ENCODE peak calls at places on chromosomes 4 and X, in eight cellular contexts. C, A, M, H, V, W, L and E are unnamed samples.

GRCh38 chrX:85517994-85518718 is 138.7 kb upstream of the POF1B start:
- DNase-seq in V (no peak), H (no peak), L (no peak), C (no peak), W (no peak), A (no peak), M (no peak), E (no peak)

GRCh38 chr4:101169044-101170014 is 178.0 kb downstream of the PPP3CA start:
- DNase-seq in V (no peak), C (no peak), H (peak; percentile 83), W (peak; percentile 82), L (peak; percentile 49), M (peak; percentile 48), A (peak; percentile 7), E (peak; percentile 37)

GRCh38 chr4:145480257-145480656 is 1.4 kb upstream of the SMAD1 start:
- DNase-seq in C (no peak), H (peak; percentile 27), W (no peak), V (no peak), L (no peak), A (no peak), M (no peak), E (peak; percentile 29)

GRCh38 chr4:89752932-89753598 is 83.9 kb downstream of the SNCA start:
- DNase-seq in W (no peak), L (no peak), A (no peak), M (peak; percentile 70), H (no peak), V (no peak), C (peak; percentile 47), E (peak; percentile 50)

GRCh38 chr4:174120446-174121142 is 162.9 kb downstream of the FBXO8 start:
- DNase-seq in V (no peak), M (peak; percentile 55), C (peak; percentile 88), A (peak; percentile 47), L (no peak), W (peak; percentile 92), H (peak; percentile 65), E (peak; percentile 29)

GRCh38 chr4:84028340-84028739 is 470.8 kb downstream of the NKX6-1 start:
- DNase-seq in V (no peak), A (no peak), W (no peak), H (no peak), C (no peak), L (no peak), M (no peak), E (no peak)

GRCh38 chrX:87299563-87300160 is 217.9 kb upstream of the KLHL4 start:
- DNase-seq in V (no peak), W (peak; percentile 24), A (peak; percentile 8), H (peak; percentile 49), L (no peak), M (no peak), C (no peak), E (peak; percentile 0)

GRCh38 chr4:160877087-160877790 is 1286.6 kb downstream of the FSTL5 start:
- DNase-seq in A (no peak), W (peak; percentile 18), V (no peak), C (no peak), L (no peak), M (no peak), H (peak; percentile 7), E (no peak)

GRCh38 chr4:98448923-98449322 is 187.7 kb downstream of the RAP1GDS1 start:
- DNase-seq in C (no peak), L (no peak), M (no peak), V (no peak), A (no peak), W (no peak), H (no peak), E (peak; percentile 42)

GRCh38 chrX:9257718-9258117 is 207.1 kb upstream of the TBL1X start:
- DNase-seq in A (no peak), W (no peak), M (no peak), H (no peak), V (no peak), C (no peak), L (no peak), E (no peak)

GRCh38 chrX:106730385-106730784 is 3.9 kb downstream of the RNF128 start:
- DNase-seq in L (no peak), A (no peak), M (no peak), H (no peak), C (no peak), V (no peak), W (no peak), E (no peak)

GRCh38 chrX:23902419-23902818 is 5.3 kb downstream of the APOO start:
- DNase-seq in W (peak; percentile 76), A (peak; percentile 12), C (no peak), V (no peak), H (peak; percentile 84), M (no peak), L (no peak), E (no peak)

GRCh38 chr4:182126096-182126495 is 117.1 kb upstream of the TENM3 start:
- DNase-seq in A (no peak), W (no peak), H (peak; percentile 2), C (no peak), V (no peak), M (no peak), L (no peak), E (peak; percentile 97)

GRCh38 chr4:16573744-16574143 is 324.7 kb downstream of the LDB2 start:
- DNase-seq in M (peak; percentile 85), L (no peak), A (no peak), W (no peak), V (no peak), H (peak; percentile 90), C (no peak), E (peak; percentile 44)

GRCh38 chrX:153492543-153492942 is 2.2 kb upstream of the BGN start:
- DNase-seq in L (no peak), V (no peak), C (no peak), A (peak; percentile 22), W (no peak), M (no peak), H (no peak), E (no peak)

GRCh38 chrX:153493085-153493484 is 1.7 kb upstream of the BGN start:
- DNase-seq in L (no peak), H (no peak), W (no peak), M (no peak), V (no peak), A (no peak), C (no peak), E (no peak)

GRCh38 chrX:153491351-153492152 is 3.2 kb upstream of the BGN start:
- DNase-seq in C (peak; percentile 39), V (no peak), A (no peak), L (no peak), H (no peak), W (peak; percentile 44), M (no peak), E (no peak)

GRCh38 chrX:153490217-153490616 is 4.6 kb upstream of the BGN start:
- DNase-seq in L (no peak), C (no peak), W (no peak), V (no peak), A (no peak), H (peak; percentile 38), M (no peak), E (no peak)

DNA sequence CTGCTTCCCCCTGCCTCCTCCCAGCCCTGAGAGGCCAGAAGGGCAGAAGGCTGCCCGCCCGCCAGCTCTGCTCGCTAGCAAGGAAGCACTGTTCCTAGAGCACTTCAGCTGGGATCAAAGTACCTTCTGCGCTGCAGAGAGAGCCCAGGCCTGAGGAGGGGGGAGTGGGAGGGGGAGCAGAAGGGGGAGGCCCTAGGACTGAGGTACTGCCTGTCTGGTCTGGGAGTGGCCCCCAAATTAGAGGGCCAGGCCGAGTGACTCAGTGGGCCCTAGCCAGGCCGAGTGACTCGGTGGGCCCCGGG is 2.7 kb upstream of the BGN start:
- DNase-seq in V (no peak), M (no peak), H (no peak), C (no peak), L (no peak), A (no peak), W (no peak), E (no peak)
- H3K4me1 ChIP-seq in V (no peaks in the 10 kb centered on the region), M (no peaks in the 10 kb centered on the region), H (peaks cover 7% of the 10 kb centered on the region), C (peaks cover 10% of the 10 kb centered on the region), L (no peaks in the 10 kb centered on the region), A (no peaks in the 10 kb centered on the region), W (peaks cover 39% of the 10 kb centered on the region), E (no peaks in the 10 kb centered on the region)

DNA sequence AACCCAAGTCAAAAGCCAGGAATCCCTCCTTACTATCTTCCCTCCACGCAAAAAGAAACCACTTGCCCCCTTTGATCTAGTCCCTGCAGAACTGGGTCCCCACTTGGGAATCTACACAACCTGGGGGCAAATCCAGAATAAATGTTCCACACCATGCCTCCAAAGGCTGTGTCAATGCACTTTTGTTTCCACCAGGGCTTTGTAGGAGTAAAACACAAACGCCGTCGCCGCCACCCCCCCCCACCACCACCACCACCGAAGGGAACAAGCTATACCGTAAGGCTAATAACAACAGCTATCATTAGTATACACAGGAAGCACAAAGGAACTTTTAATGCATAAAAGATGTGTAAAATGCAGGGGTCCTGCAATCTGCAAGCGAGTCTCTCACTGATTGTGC is 13.3 kb downstream of the BCOR start:
- DNase-seq in V (no peak), W (no peak), L (no peak), H (no peak), M (no peak), A (no peak), C (no peak), E (no peak)
- H3K27ac ChIP-seq in V (no peak overlapping the region), W (peak overlapping the region; percentile 37), L (no peak overlapping the region), H (peak overlapping the region; percentile 67), M (no peak overlapping the region), A (peak overlapping the region; percentile 55), C (no peak overlapping the region), E (no peak overlapping the region)

GRCh38 chrX:12894074-12894691 is 12.2 kb upstream of the TLR8 start:
- DNase-seq in H (peak; percentile 55), A (peak; percentile 27), C (peak; percentile 49), W (peak; percentile 52), M (peak; percentile 16), V (no peak), L (peak; percentile 39), E (no peak)

GRCh38 chrX:12887767-12888166 is 18.7 kb upstream of the TLR8 start:
- DNase-seq in C (no peak), W (no peak), A (no peak), L (no peak), H (no peak), M (no peak), V (no peak), E (no peak)

GRCh38 chrX:12891915-12892506 is 14.4 kb upstream of the TLR8 start:
- DNase-seq in W (no peak), H (no peak), V (no peak), M (no peak), A (no peak), L (no peak), C (no peak), E (no peak)

GRCh38 chrX:12890467-12890866 is 16.0 kb upstream of the TLR8 start:
- DNase-seq in A (no peak), C (no peak), L (no peak), V (no peak), W (no peak), H (no peak), M (no peak), E (no peak)

DNA sequence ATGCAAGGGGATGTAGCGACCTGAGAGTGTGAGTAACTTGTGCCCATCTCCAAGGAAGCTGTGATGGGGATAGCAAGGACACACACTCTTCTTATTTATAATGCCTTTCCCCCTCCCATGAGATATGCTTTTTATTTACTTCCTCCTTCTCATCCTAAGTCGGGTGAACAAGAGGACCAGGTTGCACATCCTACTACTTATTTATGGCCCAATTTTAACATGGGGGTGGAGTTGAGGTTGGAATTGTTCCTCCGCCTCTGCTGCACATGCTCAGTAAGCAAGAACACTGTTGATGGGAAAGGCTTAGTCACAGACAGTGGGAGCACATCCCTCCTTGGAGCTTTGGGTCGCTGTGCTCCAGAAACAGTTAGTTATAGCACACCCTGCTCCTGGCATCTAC is 15.3 kb upstream of the TLR8 start:
- DNase-seq in L (no peak), C (no peak), V (no peak), W (no peak), M (no peak), A (no peak), H (no peak), E (no peak)
- H3K4me1 ChIP-seq in L (no peaks in the 10 kb centered on the region), C (no peaks in the 10 kb centered on the region), V (no peaks in the 10 kb centered on the region), W (no peaks in the 10 kb centered on the region), M (no peaks in the 10 kb centered on the region), A (no peaks in the 10 kb centered on the region), H (no peaks in the 10 kb centered on the region), E (no peaks in the 10 kb centered on the region)

GRCh38 chrX:154728791-154729190 is 22.1 kb downstream of the GAB3 start:
- DNase-seq in W (no peak), M (no peak), A (no peak), V (no peak), H (no peak), L (no peak), C (no peak), E (no peak)
- H3K27ac ChIP-seq in W (no peak overlapping the region), M (peak overlapping the region; percentile 65), A (no peak overlapping the region), V (peak overlapping the region; percentile 82), H (no peak overlapping the region), L (no peak overlapping the region), C (no peak overlapping the region), E (no peak overlapping the region)